ENCODE peak calls at places on chromosomes 6 and 20, in nine cellular contexts. K is right lobe of liver, F is breast epithelium, M is ovary, U is spleen, O is heart left ventricle, D is upper lobe of left lung, X is body of pancreas, C is thyroid gland. B is an unnamed sample. For H3K9me3, the result is how much of the 10 kb centered on the place peaks cover.

GRCh38 chr20:47799116-47799715 is 13.9 kb upstream of the SULF2 start:
- DNase-seq in K (no peak), F (no peak), M (no peak), U (no peak), O (no peak), D (no peak), X (no peak), C (no peak), B (no peak)

GRCh38 chr6:123962508-123962907 is 158.8 kb downstream of the NKAIN2 start:
- DNase-seq in K (peak), F (no peak), M (no peak), U (no peak), O (no peak), D (peak), X (peak), C (peak), B (no peak)

GRCh38 chr6:39426057-39426592 is 103.6 kb upstream of the KCNK16 start:
- DNase-seq in K (no peak), F (no peak), M (no peak), U (no peak), O (no peak), D (no peak), X (no peak), C (no peak), B (no peak)

GRCh38 chr20:2301164-2301622 is 5.4 kb downstream of the TGM3 start:
- DNase-seq in K (peak), F (no peak), M (no peak), U (peak), O (peak), D (peak), X (no peak), C (no peak), B (peak)

GRCh38 chr6:138956244-138956924 is 31.7 kb downstream of the REPS1 start:
- DNase-seq in K (no peak), F (no peak), M (no peak), U (no peak), O (no peak), D (no peak), X (no peak), C (no peak), B (no peak)

GRCh38 chr6:98812220-98812619 is 22.2 kb upstream of the POU3F2 start:
- DNase-seq in K (no peak), F (no peak), M (no peak), U (no peak), O (no peak), D (no peak), X (no peak), C (no peak), B (no peak)

GRCh38 chr6:11058406-11058805 is 14.3 kb upstream of the ELOVL2 start:
- DNase-seq in K (no peak), F (no peak), M (no peak), U (no peak), O (no peak), D (no peak), X (no peak), C (no peak), B (no peak)

GRCh38 chr6:169962604-169963469 is 211.4 kb downstream of the ERMARD start:
- DNase-seq in K (no peak), F (no peak), M (no peak), U (peak), O (no peak), D (peak), X (no peak), C (no peak), B (peak)

GRCh38 chr6:34656378-34657036 is 40.1 kb downstream of the ILRUN start:
- DNase-seq in K (no peak), F (no peak), M (no peak), U (no peak), O (no peak), D (peak), X (peak), C (no peak), B (peak)

GRCh38 chr6:104941694-104942177 is 15.2 kb upstream of the LIN28B start:
- DNase-seq in K (no peak), F (no peak), M (no peak), U (no peak), O (no peak), D (no peak), X (no peak), C (no peak), B (no peak)

DNA sequence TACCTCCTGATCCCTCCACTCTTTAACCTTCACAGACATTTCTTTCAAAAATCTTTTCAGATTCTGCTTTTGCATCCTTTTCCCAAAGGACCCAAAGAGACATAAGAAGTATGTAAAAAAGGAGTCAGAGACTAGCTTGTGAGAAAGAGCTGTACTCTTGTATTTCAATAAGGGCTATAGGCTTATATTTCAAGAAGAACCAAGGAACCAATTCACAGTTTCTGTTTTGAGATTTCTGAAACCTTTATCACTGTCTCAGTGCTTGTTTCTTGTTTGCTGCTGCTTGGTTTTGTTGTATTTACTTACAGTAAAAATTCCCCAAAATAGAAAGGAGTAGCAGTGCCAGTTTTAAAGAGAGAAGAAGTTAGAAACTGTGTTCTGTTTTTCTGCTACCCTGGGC is 461.6 kb upstream of the ID4 start:
- DNase-seq in K (no peak), F (no peak), M (no peak), U (no peak), O (no peak), D (no peak), X (no peak), C (no peak), B (no peak)
- H3K9me3 ChIP-seq in K (under half), F (under half), M (under half), U (under half), O (under half), D (under half), X (under half), C (under half), B (under half)

GRCh38 chr20:41317536-41318270 is at the start of gene ZHX3:
- DNase-seq in K (peak), F (peak), M (peak), U (peak), O (peak), D (peak), X (peak), C (peak), B (peak)
- TF ChIP-seq POLR2A in K (peak), F (no peak), M (peak), U (no peak), O (peak), D (no peak), X (peak), C (peak), B (peak)

DNA sequence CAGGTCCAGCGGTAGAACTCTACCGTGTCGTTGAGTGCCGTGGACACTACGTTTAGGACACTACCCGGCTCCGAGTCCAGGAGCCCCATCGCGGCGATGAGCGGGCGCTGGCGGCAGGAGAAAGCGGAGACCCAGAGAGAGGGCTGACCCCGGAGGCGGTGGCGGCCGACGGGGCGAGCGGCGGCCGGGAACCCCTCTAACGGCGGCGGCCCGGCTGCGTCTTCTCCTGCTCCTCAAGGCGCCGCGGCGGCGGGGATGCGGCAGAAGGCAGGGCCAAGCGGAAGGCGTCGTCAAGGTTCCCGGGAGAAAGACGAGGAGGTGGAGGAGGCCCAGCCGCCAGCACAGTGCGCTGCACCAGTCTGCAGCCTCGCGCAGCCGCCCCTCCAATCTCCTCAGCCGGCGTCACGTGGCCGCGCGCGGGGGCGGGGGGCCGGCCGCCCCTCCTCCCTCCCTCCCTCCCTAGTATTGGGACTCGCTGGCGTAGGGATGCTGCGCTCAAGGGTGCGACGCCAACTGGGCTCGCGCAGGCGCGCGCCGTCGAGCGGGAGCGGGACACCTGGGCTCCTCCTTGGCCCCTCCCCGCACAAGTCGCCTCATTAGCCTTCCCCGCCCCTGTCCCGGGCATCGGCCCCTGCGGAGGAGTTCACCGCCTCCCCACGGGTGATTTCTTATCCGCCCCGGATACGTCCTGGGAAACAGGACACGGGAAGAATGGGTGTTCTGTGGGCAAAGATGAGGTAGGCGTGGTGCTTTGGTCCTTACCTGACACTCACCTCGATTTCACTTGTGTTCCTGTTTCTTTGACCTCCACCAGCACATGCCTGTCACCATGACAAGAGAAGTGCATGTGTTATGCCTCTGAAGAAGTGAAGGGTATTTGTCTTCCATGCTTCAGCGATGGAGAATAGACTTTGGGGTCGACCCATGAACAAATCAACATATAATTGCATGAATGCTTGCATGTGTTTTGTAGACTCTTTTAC is at the start of gene ELOVL4:
- DNase-seq in K (peak), F (no peak), M (peak), U (peak), O (peak), D (no peak), X (peak), C (peak), B (peak)
- H3K27ac ChIP-seq in K (no peak), F (no peak), M (no peak), U (no peak), O (no peak), D (no peak), X (no peak), C (no peak), B (no peak)

DNA sequence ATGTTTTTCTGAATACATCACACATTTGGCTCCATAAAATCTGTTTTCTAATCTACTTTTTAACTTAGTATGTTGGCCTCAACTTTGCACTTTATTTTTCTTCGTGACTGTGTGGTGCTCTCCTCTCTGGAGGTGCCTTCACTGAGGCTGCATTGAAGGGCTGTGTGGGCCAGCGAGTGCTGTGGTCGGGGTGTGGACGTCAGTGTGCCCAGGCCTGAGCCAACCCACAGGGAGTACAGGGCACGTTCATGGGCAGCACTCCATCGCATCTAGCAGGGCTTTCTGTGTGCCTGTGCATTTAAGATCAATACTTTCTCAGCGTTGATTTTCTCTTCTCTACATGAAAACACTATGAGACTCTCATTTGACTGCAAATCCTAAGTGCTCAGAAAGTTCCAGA is 37.8 kb downstream of the DACT2 start:
- DNase-seq in K (no peak), F (no peak), M (no peak), U (no peak), O (no peak), D (no peak), X (no peak), C (no peak), B (no peak)
- H3K9me3 ChIP-seq in K (under half), F (under half), M (under half), U (under half), O (under half), D (under half), X (under half), C (under half), B (under half)

DNA sequence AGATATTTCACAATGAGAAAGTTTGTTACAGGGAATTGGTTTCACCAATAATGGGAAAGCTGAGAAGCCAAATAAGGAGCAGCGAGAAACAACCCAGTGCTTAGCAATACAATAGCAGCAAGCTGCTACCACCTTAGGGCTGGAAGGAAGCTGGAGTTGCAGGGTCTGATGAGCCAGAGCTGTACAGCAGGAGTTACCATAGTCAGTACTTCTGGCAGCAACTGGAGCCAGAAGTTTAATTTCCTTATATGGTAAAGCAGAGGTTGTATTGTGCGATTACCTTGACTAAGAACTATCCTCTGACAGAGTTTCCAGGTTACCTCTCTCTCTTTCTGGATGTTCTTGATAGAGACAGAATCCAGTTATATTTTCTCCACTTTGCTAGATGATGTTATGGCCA is 137.1 kb upstream of the OLIG3 start:
- DNase-seq in K (no peak), F (no peak), M (no peak), U (no peak), O (no peak), D (no peak), X (no peak), C (no peak), B (no peak)
- TF ChIP-seq POLR2A in K (no peak), F (no peak), M (no peak), U (no peak), O (no peak), D (no peak), X (no peak), C (no peak), B (no peak)

B was measured in Peyer's patch.